ENCODE peak calls at places on chromosomes 6 and 20, in six cellular contexts. One of them, this sample, is unnamed.

GRCh38 chr20:35611482-35611881 is 4.1 kb upstream of the SPAG4 start:
- DNase-seq in lower leg skin: no peak
- DNase-seq in memory B cell: no peak
- DNase-seq in fibroblast of pulmonary artery: no peak
- DNase-seq in nucleus accumbens: no peak
- DNase-seq in activated naive CD8-positive, alpha-beta T cell treated with anti-CD3 and anti-CD28 coated beads for 36 hours: no peak
- DNase-seq in this sample: no peak

GRCh38 chr6:80520195-80520594 is 413.7 kb downstream of the BCKDHB start:
- DNase-seq in nucleus accumbens: no peak
- DNase-seq in activated naive CD8-positive, alpha-beta T cell treated with anti-CD3 and anti-CD28 coated beads for 36 hours: no peak
- DNase-seq in memory B cell: no peak
- DNase-seq in lower leg skin: no peak
- DNase-seq in fibroblast of pulmonary artery: peak; percentile 76
- DNase-seq in this sample: no peak

GRCh38 chr6:83958250-83958685 is 75.3 kb upstream of the MRAP2 start:
- DNase-seq in fibroblast of pulmonary artery: no peak
- DNase-seq in nucleus accumbens: no peak
- DNase-seq in memory B cell: no peak
- DNase-seq in activated naive CD8-positive, alpha-beta T cell treated with anti-CD3 and anti-CD28 coated beads for 36 hours: no peak
- DNase-seq in lower leg skin: no peak
- DNase-seq in this sample: no peak

GRCh38 chr6:146981981-146982380 is 222.2 kb upstream of the STXBP5 start:
- DNase-seq in nucleus accumbens: no peak
- DNase-seq in lower leg skin: no peak
- DNase-seq in memory B cell: no peak
- DNase-seq in activated naive CD8-positive, alpha-beta T cell treated with anti-CD3 and anti-CD28 coated beads for 36 hours: no peak
- DNase-seq in fibroblast of pulmonary artery: no peak
- DNase-seq in this sample: no peak

GRCh38 chr6:147654103-147654845 is 145.8 kb downstream of the SAMD5 start:
- DNase-seq in activated naive CD8-positive, alpha-beta T cell treated with anti-CD3 and anti-CD28 coated beads for 36 hours: no peak
- DNase-seq in nucleus accumbens: no peak
- DNase-seq in fibroblast of pulmonary artery: no peak
- DNase-seq in lower leg skin: no peak
- DNase-seq in memory B cell: no peak
- DNase-seq in this sample: no peak

GRCh38 chr6:38176797-38177751 is 357.5 kb downstream of the ZFAND3 start:
- DNase-seq in nucleus accumbens: no peak
- DNase-seq in lower leg skin: no peak
- DNase-seq in activated naive CD8-positive, alpha-beta T cell treated with anti-CD3 and anti-CD28 coated beads for 36 hours: no peak
- DNase-seq in fibroblast of pulmonary artery: no peak
- DNase-seq in memory B cell: no peak
- DNase-seq in this sample: no peak

GRCh38 chr20:44020406-44021148 is 105.9 kb downstream of the TOX2 start:
- DNase-seq in nucleus accumbens: no peak
- DNase-seq in lower leg skin: peak; percentile 69
- DNase-seq in fibroblast of pulmonary artery: no peak
- DNase-seq in activated naive CD8-positive, alpha-beta T cell treated with anti-CD3 and anti-CD28 coated beads for 36 hours: no peak
- DNase-seq in memory B cell: no peak
- DNase-seq in this sample: no peak

GRCh38 chr20:44711237-44711636 is 3.9 kb upstream of the CCN5 start:
- DNase-seq in lower leg skin: no peak
- DNase-seq in nucleus accumbens: no peak
- DNase-seq in activated naive CD8-positive, alpha-beta T cell treated with anti-CD3 and anti-CD28 coated beads for 36 hours: no peak
- DNase-seq in memory B cell: no peak
- DNase-seq in fibroblast of pulmonary artery: peak; percentile 71
- DNase-seq in this sample: no peak

GRCh38 chr20:52004720-52005119 is 186.9 kb downstream of the ZFP64 start:
- DNase-seq in fibroblast of pulmonary artery: peak; percentile 79
- DNase-seq in lower leg skin: peak; percentile 20
- DNase-seq in memory B cell: no peak
- DNase-seq in activated naive CD8-positive, alpha-beta T cell treated with anti-CD3 and anti-CD28 coated beads for 36 hours: no peak
- DNase-seq in nucleus accumbens: no peak
- DNase-seq in this sample: no peak

GRCh38 chr20:44692932-44693476 is 22.2 kb upstream of the CCN5 start:
- DNase-seq in memory B cell: no peak
- DNase-seq in lower leg skin: peak; percentile 95
- DNase-seq in fibroblast of pulmonary artery: peak; percentile 92
- DNase-seq in nucleus accumbens: no peak
- DNase-seq in activated naive CD8-positive, alpha-beta T cell treated with anti-CD3 and anti-CD28 coated beads for 36 hours: no peak
- DNase-seq in this sample: no peak

GRCh38 chr6:134706153-134706552 is 243.7 kb downstream of the ALDH8A1 start:
- DNase-seq in activated naive CD8-positive, alpha-beta T cell treated with anti-CD3 and anti-CD28 coated beads for 36 hours: no peak
- DNase-seq in memory B cell: no peak
- DNase-seq in fibroblast of pulmonary artery: no peak
- DNase-seq in nucleus accumbens: peak; percentile 12
- DNase-seq in lower leg skin: no peak
- DNase-seq in this sample: no peak

GRCh38 chr20:47035191-47035590 is 140.5 kb downstream of the EYA2 start:
- DNase-seq in activated naive CD8-positive, alpha-beta T cell treated with anti-CD3 and anti-CD28 coated beads for 36 hours: no peak
- DNase-seq in fibroblast of pulmonary artery: no peak
- DNase-seq in nucleus accumbens: no peak
- DNase-seq in lower leg skin: no peak
- DNase-seq in memory B cell: no peak
- DNase-seq in this sample: no peak